ENCODE peak calls at places on chromosomes 16 and 17, in four cellular contexts. One of them, this sample, is unnamed.

GRCh38 chr17:31513731-31514427 is 122.4 kb downstream of the RAB11FIP4 start:
- DNase-seq in K562: no peak
- DNase-seq in HepG2: no peak
- DNase-seq in GM12878: no peak
- DNase-seq in this sample: no peak

GRCh38 chr17:61405047-61405685 is 5.5 kb downstream of the TBX2 start:
- DNase-seq in K562: no peak
- DNase-seq in HepG2: no peak
- DNase-seq in GM12878: no peak
- DNase-seq in this sample: no peak

GRCh38 chr16:51994597-51994996 is 552.3 kb downstream of the TOX3 start:
- DNase-seq in K562: no peak
- DNase-seq in HepG2: peak
- DNase-seq in GM12878: no peak
- DNase-seq in this sample: no peak

GRCh38 chr17:82103588-82104451 is 5.8 kb upstream of the FASN start:
- DNase-seq in K562: peak
- DNase-seq in HepG2: peak
- DNase-seq in GM12878: no peak
- DNase-seq in this sample: no peak

GRCh38 chr17:56045907-56046306 is 107.4 kb upstream of the ANKFN1 start:
- DNase-seq in K562: no peak
- DNase-seq in HepG2: no peak
- DNase-seq in GM12878: no peak
- DNase-seq in this sample: no peak

GRCh38 chr17:21459536-21459935 is 83.4 kb downstream of the KCNJ12 start:
- DNase-seq in K562: no peak
- DNase-seq in HepG2: no peak
- DNase-seq in GM12878: no peak
- DNase-seq in this sample: no peak

GRCh38 chr17:50361561-50362480 is 11.2 kb downstream of the MRPL27 start:
- DNase-seq in K562: peak
- DNase-seq in HepG2: peak
- DNase-seq in GM12878: no peak
- DNase-seq in this sample: peak

GRCh38 chr16:10408824-10409381 is 23.0 kb downstream of the ATF7IP2 start:
- DNase-seq in K562: no peak
- DNase-seq in HepG2: peak
- DNase-seq in GM12878: no peak
- DNase-seq in this sample: no peak

GRCh38 chr16:66961065-66961744 is at the start of gene CES3:
- DNase-seq in K562: peak
- DNase-seq in HepG2: peak
- DNase-seq in GM12878: no peak
- DNase-seq in this sample: peak

GRCh38 chr16:88430524-88431446 is 22.3 kb upstream of the ZFPM1 start:
- DNase-seq in K562: peak
- DNase-seq in HepG2: no peak
- DNase-seq in GM12878: no peak
- DNase-seq in this sample: no peak

GRCh38 chr17:61337247-61337812 is 62.3 kb upstream of the TBX2 start:
- DNase-seq in K562: no peak
- DNase-seq in HepG2: no peak
- DNase-seq in GM12878: no peak
- DNase-seq in this sample: no peak

GRCh38 chr17:68908045-68908444 is 47.1 kb downstream of the ABCA8 start:
- DNase-seq in K562: no peak
- DNase-seq in HepG2: peak
- DNase-seq in GM12878: peak
- DNase-seq in this sample: no peak

GRCh38 chr17:68910789-68911431 is 44.3 kb downstream of the ABCA8 start:
- DNase-seq in K562: no peak
- DNase-seq in HepG2: no peak
- DNase-seq in GM12878: no peak
- DNase-seq in this sample: no peak

GRCh38 chr17:68906638-68907037 is 48.6 kb downstream of the ABCA8 start:
- DNase-seq in K562: no peak
- DNase-seq in HepG2: peak
- DNase-seq in GM12878: no peak
- DNase-seq in this sample: peak

GRCh38 chr17:68910256-68910705 is 44.9 kb downstream of the ABCA8 start:
- DNase-seq in K562: no peak
- DNase-seq in HepG2: no peak
- DNase-seq in GM12878: no peak
- DNase-seq in this sample: no peak

DNA sequence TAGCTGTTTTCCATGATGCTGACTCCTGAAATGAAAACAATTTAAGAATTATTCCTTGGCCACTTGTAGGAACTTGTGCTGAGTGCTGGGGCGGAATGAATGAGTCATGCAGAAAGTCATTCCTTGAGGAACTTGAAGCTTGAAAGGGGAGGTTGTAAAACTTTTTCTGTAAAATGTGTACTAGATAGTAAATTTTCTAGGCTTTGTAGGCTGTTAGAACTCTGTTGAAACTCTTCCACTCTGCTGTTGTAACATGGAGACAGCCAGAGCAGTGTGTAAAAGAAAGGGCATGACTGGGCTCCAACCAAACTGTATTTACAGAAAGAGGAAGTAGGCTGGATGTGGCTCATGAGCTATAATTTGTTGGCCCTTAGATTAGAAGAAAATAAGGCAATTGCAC is 46.1 kb downstream of the ABCA8 start:
- DNase-seq in K562: peak
- DNase-seq in HepG2: peak
- DNase-seq in GM12878: peak
- DNase-seq in this sample: no peak
- TF ChIP-seq TARDBP in K562: no peak
- TF ChIP-seq TARDBP in HepG2: no peak
- TF ChIP-seq TARDBP in GM12878: no peak
- TF ChIP-seq TARDBP in this sample: no peak

GRCh38 chr16:70715113-70715711 is 29.4 kb upstream of the MTSS2 start:
- DNase-seq in K562: peak
- DNase-seq in HepG2: no peak
- DNase-seq in GM12878: no peak
- DNase-seq in this sample: no peak
- TF ChIP-seq TARDBP in K562: no peak
- TF ChIP-seq TARDBP in HepG2: no peak
- TF ChIP-seq TARDBP in GM12878: no peak
- TF ChIP-seq TARDBP in this sample: no peak

GRCh38 chr17:41528959-41529353 is 848 bp upstream of the KRT19 start:
- DNase-seq in K562: no peak
- DNase-seq in HepG2: no peak
- DNase-seq in GM12878: no peak
- DNase-seq in this sample: no peak

GRCh38 chr17:41532947-41533570 is 5.0 kb upstream of the KRT19 start:
- DNase-seq in K562: no peak
- DNase-seq in HepG2: no peak
- DNase-seq in GM12878: no peak
- DNase-seq in this sample: no peak

GRCh38 chr17:41531993-41532392 is 3.9 kb upstream of the KRT19 start:
- DNase-seq in K562: no peak
- DNase-seq in HepG2: no peak
- DNase-seq in GM12878: no peak
- DNase-seq in this sample: no peak

GRCh38 chr17:41529491-41529915 is 1.4 kb upstream of the KRT19 start:
- DNase-seq in K562: no peak
- DNase-seq in HepG2: no peak
- DNase-seq in GM12878: no peak
- DNase-seq in this sample: no peak

GRCh38 chr17:41530062-41531048 is 2.2 kb upstream of the KRT19 start:
- DNase-seq in K562: peak
- DNase-seq in HepG2: peak
- DNase-seq in GM12878: no peak
- DNase-seq in this sample: peak
- TF ChIP-seq TARDBP in K562: no peak
- TF ChIP-seq TARDBP in HepG2: no peak
- TF ChIP-seq TARDBP in GM12878: no peak
- TF ChIP-seq TARDBP in this sample: no peak

GRCh38 chr16:86823895-86824671 is 245.7 kb downstream of the FOXL1 start:
- DNase-seq in K562: no peak
- DNase-seq in HepG2: no peak
- DNase-seq in GM12878: no peak
- DNase-seq in this sample: no peak

GRCh38 chr16:86826931-86827330 is 248.6 kb downstream of the FOXL1 start:
- DNase-seq in K562: no peak
- DNase-seq in HepG2: no peak
- DNase-seq in GM12878: no peak
- DNase-seq in this sample: no peak

GRCh38 chr16:86825631-86826030 is 247.3 kb downstream of the FOXL1 start:
- DNase-seq in K562: no peak
- DNase-seq in HepG2: no peak
- DNase-seq in GM12878: no peak
- DNase-seq in this sample: no peak

GRCh38 chr16:86823125-86823524 is 244.8 kb downstream of the FOXL1 start:
- DNase-seq in K562: no peak
- DNase-seq in HepG2: no peak
- DNase-seq in GM12878: no peak
- DNase-seq in this sample: no peak

DNA sequence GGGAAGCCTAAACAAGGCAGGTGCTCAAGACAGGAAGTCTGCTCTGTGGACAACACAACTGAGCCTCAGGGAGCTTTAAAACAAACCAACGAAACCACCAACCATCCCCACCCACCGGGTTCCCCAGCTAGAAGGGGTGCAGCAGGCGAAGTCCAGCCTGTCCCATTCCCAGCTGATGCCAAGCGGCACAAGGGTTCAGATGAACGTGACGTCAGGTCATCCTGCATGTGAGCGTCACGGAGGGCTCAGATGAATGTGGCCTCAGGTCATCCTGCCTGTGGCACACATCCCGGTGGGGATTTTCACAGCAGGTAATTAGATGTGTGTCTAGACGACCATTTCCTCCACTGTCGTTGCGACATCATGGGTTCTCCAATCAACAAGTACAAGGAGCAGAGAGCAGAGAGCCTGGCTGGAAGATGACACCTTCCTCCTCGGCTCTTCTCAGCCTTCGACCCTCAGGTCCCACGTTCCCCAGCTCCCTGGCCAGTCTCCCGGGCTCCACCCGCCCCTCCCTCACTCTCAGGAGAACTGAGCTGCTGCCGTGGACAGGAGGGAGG is 246.5 kb downstream of the FOXL1 start:
- DNase-seq in K562: no peak
- DNase-seq in HepG2: no peak
- DNase-seq in GM12878: no peak
- DNase-seq in this sample: no peak
- TF ChIP-seq TARDBP in K562: no peak
- TF ChIP-seq TARDBP in HepG2: no peak
- TF ChIP-seq TARDBP in GM12878: no peak
- TF ChIP-seq TARDBP in this sample: no peak

DNA sequence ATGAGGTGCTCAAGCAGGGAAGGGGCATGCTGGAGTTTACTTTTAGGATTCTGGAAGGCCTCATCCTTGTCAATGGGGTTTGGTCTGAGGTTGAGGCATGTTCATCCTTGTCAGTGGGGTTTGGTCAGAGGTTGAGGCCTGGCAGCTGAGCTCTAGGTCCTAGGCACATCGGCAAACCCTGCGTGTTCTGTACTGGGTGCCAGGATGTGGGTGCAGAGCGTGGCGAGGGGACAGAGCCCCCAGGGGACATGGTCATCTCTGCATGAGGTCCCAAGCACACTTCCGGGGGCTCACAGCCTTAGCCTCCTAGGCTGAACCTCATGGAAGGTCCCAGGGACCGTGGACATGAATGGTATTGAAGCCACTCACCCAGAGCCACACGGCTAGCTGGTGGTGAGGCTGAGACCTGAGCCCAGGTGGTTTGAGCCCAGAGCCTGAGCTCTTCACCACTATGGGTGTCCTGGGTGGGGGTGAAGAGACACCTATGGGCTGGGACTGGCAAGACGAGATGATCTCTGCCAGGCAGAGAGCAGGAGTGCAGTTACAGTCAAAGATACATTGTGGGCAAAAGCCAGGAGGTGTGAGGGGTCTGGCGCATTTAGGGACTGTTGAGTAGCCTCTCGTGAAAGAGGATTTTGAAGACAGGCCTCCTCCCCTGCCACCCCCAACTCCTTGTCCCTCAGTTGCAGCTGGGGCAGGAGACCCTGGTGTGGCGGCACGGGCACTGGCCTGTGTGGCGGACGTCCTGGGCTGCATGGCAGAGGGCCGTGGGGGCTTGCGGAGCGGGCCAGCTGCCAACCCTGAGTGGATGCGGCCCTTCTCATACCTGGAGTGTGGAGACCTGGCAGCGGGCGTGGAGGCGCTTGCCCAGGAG is 19.3 kb downstream of the FCSK start:
- DNase-seq in K562: no peak
- DNase-seq in HepG2: no peak
- DNase-seq in GM12878: no peak
- DNase-seq in this sample: no peak
- TF ChIP-seq TARDBP in K562: no peak
- TF ChIP-seq TARDBP in HepG2: no peak
- TF ChIP-seq TARDBP in GM12878: no peak
- TF ChIP-seq TARDBP in this sample: no peak

DNA sequence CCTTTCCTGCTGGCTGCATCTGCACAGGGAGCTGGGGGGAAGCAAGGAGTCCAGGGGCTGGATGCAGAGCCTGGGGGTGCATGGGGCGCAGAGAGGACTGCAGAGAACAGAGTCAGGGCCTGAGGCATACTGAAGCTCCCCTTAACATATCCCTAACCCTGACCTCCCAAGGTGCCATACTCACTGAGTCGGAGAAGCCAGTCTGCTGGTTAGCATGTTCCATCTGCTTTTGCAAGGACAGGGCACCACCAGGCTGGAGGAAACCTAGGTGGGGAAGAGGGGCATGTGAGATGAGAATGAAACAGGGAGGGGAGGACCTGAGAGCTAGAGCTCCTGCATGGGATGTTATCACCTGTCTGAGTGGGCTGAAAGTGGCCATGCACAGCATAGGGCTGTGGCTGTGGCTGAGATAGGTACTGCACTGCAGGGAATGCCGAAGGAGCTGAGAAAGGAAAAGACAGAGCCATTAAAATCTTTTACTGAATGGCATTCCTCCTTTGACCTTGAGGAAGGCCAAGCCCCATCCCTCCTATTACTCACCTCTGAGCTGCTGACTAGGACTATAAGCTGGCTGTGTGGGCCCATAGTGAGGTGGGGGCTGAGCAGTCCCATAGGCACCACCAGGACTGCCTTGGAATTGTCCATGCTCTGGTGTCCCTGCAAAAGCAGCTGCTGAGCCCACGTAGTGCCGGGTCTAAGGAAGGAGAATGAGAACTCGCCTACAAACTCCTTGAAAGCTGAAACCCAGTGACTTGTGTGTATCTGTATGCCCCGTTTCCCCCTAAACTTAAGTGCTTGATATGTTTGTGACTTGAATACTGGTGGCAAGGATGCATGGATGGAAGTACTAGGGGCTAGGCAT is 1.9 kb downstream of the GPS2 start:
- DNase-seq in K562: no peak
- DNase-seq in HepG2: peak
- DNase-seq in GM12878: no peak
- DNase-seq in this sample: peak
- TF ChIP-seq TARDBP in K562: no peak
- TF ChIP-seq TARDBP in HepG2: no peak
- TF ChIP-seq TARDBP in GM12878: no peak
- TF ChIP-seq TARDBP in this sample: no peak

GRCh38 chr16:85034591-85035433 is 7.2 kb downstream of the KIAA0513 start:
- DNase-seq in K562: no peak
- DNase-seq in HepG2: no peak
- DNase-seq in GM12878: no peak
- DNase-seq in this sample: no peak
- TF ChIP-seq TARDBP in K562: no peak
- TF ChIP-seq TARDBP in HepG2: no peak
- TF ChIP-seq TARDBP in GM12878: no peak
- TF ChIP-seq TARDBP in this sample: no peak

GRCh38 chr16:87351320-87351698 is 32.3 kb downstream of the FBXO31 start:
- DNase-seq in K562: no peak
- DNase-seq in HepG2: no peak
- DNase-seq in GM12878: no peak
- DNase-seq in this sample: no peak
- TF ChIP-seq TARDBP in K562: no peak
- TF ChIP-seq TARDBP in HepG2: no peak
- TF ChIP-seq TARDBP in GM12878: no peak
- TF ChIP-seq TARDBP in this sample: no peak

This sample was measured in HEK293T.